ENCODE peak calls at places on chromosomes 16 and 17, in five cellular contexts. One of them, this sample, is unnamed. For H3K4me1, the result is how much of the 10 kb centered on the place peaks cover.

GRCh38 chr17:62703776-62704380 is 76.4 kb downstream of the MRC2 start:
- DNase-seq in transverse colon: peak
- DNase-seq in tibial nerve: peak
- DNase-seq in HAP-1: peak
- DNase-seq in pancreas: peak
- DNase-seq in this sample: peak

GRCh38 chr17:81426676-81427445 is 31.6 kb downstream of the BAHCC1 start:
- DNase-seq in HAP-1: no peak
- DNase-seq in tibial nerve: no peak
- DNase-seq in transverse colon: no peak
- DNase-seq in pancreas: no peak
- DNase-seq in this sample: no peak

GRCh38 chr17:37888881-37889280 is 35.3 kb upstream of the TBC1D3K start:
- DNase-seq in transverse colon: no peak
- DNase-seq in tibial nerve: no peak
- DNase-seq in HAP-1: no peak
- DNase-seq in pancreas: no peak
- DNase-seq in this sample: peak

GRCh38 chr16:69351309-69352027 is at the start of gene TMED6:
- DNase-seq in pancreas: peak
- DNase-seq in tibial nerve: no peak
- DNase-seq in transverse colon: peak
- DNase-seq in HAP-1: no peak
- DNase-seq in this sample: peak

GRCh38 chr17:58527949-58528348 is 13.5 kb upstream of the MTMR4 start:
- DNase-seq in tibial nerve: no peak
- DNase-seq in pancreas: no peak
- DNase-seq in HAP-1: no peak
- DNase-seq in transverse colon: no peak
- DNase-seq in this sample: no peak

GRCh38 chr17:42221886-42222745 is 27.8 kb upstream of the GHDC start:
- DNase-seq in pancreas: no peak
- DNase-seq in tibial nerve: no peak
- DNase-seq in transverse colon: peak
- DNase-seq in HAP-1: peak
- DNase-seq in this sample: peak

GRCh38 chr17:20191066-20191465 is 181.9 kb downstream of the SPECC1 start:
- DNase-seq in pancreas: no peak
- DNase-seq in HAP-1: no peak
- DNase-seq in transverse colon: no peak
- DNase-seq in tibial nerve: no peak
- DNase-seq in this sample: no peak

GRCh38 chr16:59886021-59886420 is 1151.9 kb upstream of the GOT2 start:
- DNase-seq in pancreas: no peak
- DNase-seq in transverse colon: no peak
- DNase-seq in tibial nerve: peak
- DNase-seq in HAP-1: no peak
- DNase-seq in this sample: no peak

GRCh38 chr16:31094088-31094423 is 541 bp downstream of the VKORC1 start:
- DNase-seq in pancreas: no peak
- DNase-seq in transverse colon: no peak
- DNase-seq in tibial nerve: no peak
- DNase-seq in HAP-1: no peak
- DNase-seq in this sample: no peak

GRCh38 chr17:5065227-5065744 is 13.0 kb upstream of the ZFP3 start:
- DNase-seq in HAP-1: no peak
- DNase-seq in transverse colon: no peak
- DNase-seq in pancreas: no peak
- DNase-seq in tibial nerve: no peak
- DNase-seq in this sample: no peak

GRCh38 chr17:47702391-47702995 is 8.5 kb downstream of the TBKBP1 start:
- DNase-seq in transverse colon: no peak
- DNase-seq in pancreas: no peak
- DNase-seq in tibial nerve: no peak
- DNase-seq in HAP-1: no peak
- DNase-seq in this sample: no peak

GRCh38 chr16:62602790-62603189 is 566.6 kb upstream of the CDH8 start:
- DNase-seq in tibial nerve: no peak
- DNase-seq in HAP-1: no peak
- DNase-seq in transverse colon: no peak
- DNase-seq in pancreas: no peak
- DNase-seq in this sample: no peak

GRCh38 chr16:48613061-48613957 is 3.3 kb upstream of the N4BP1 start:
- DNase-seq in pancreas: no peak
- DNase-seq in tibial nerve: no peak
- DNase-seq in HAP-1: no peak
- DNase-seq in transverse colon: peak
- DNase-seq in this sample: peak

GRCh38 chr17:48915459-48916282 is 7.5 kb downstream of the UBE2Z start:
- DNase-seq in HAP-1: no peak
- DNase-seq in tibial nerve: peak
- DNase-seq in pancreas: no peak
- DNase-seq in transverse colon: peak
- DNase-seq in this sample: peak

GRCh38 chr16:50539053-50539615 is 9.1 kb upstream of the NKD1 start:
- DNase-seq in pancreas: no peak
- DNase-seq in tibial nerve: no peak
- DNase-seq in transverse colon: no peak
- DNase-seq in HAP-1: no peak
- DNase-seq in this sample: no peak

GRCh38 chr16:66516172-66516807 is 33.6 kb downstream of the TK2 start:
- DNase-seq in tibial nerve: no peak
- DNase-seq in HAP-1: no peak
- DNase-seq in pancreas: no peak
- DNase-seq in transverse colon: no peak
- DNase-seq in this sample: no peak

GRCh38 chr17:60645918-60646523 is 31.6 kb upstream of the BCAS3 start:
- DNase-seq in HAP-1: peak
- DNase-seq in tibial nerve: no peak
- DNase-seq in transverse colon: no peak
- DNase-seq in pancreas: no peak
- DNase-seq in this sample: no peak

GRCh38 chr17:8628172-8628571 is 2.4 kb downstream of the MYH10 start:
- DNase-seq in HAP-1: no peak
- DNase-seq in transverse colon: no peak
- DNase-seq in pancreas: no peak
- DNase-seq in tibial nerve: no peak
- DNase-seq in this sample: no peak

GRCh38 chr17:67628580-67629013 is 89.1 kb upstream of the NOL11 start:
- DNase-seq in pancreas: peak
- DNase-seq in HAP-1: no peak
- DNase-seq in tibial nerve: no peak
- DNase-seq in transverse colon: no peak
- DNase-seq in this sample: no peak

GRCh38 chr17:40121191-40121885 is 433 bp upstream of the MSL1 start:
- DNase-seq in pancreas: no peak
- DNase-seq in HAP-1: no peak
- DNase-seq in tibial nerve: peak
- DNase-seq in transverse colon: peak
- DNase-seq in this sample: no peak

GRCh38 chr17:17819561-17819995 is 17.2 kb downstream of the SREBF1 start:
- DNase-seq in HAP-1: no peak
- DNase-seq in pancreas: peak
- DNase-seq in transverse colon: peak
- DNase-seq in tibial nerve: peak
- DNase-seq in this sample: no peak

GRCh38 chr17:74466111-74466784 is at the start of gene CD300A:
- DNase-seq in tibial nerve: no peak
- DNase-seq in HAP-1: no peak
- DNase-seq in pancreas: no peak
- DNase-seq in transverse colon: no peak
- DNase-seq in this sample: no peak

GRCh38 chr17:59837362-59838195 is 55.2 kb downstream of the TUBD1 start:
- DNase-seq in HAP-1: peak
- DNase-seq in pancreas: peak
- DNase-seq in transverse colon: peak
- DNase-seq in tibial nerve: peak
- DNase-seq in this sample: peak

GRCh38 chr16:25011891-25012499 is 3.2 kb downstream of the ARHGAP17 start:
- DNase-seq in transverse colon: no peak
- DNase-seq in HAP-1: no peak
- DNase-seq in pancreas: no peak
- DNase-seq in tibial nerve: no peak
- DNase-seq in this sample: no peak

GRCh38 chr16:9827062-9827752 is 355.0 kb downstream of the GRIN2A start:
- DNase-seq in transverse colon: no peak
- DNase-seq in tibial nerve: no peak
- DNase-seq in pancreas: no peak
- DNase-seq in HAP-1: no peak
- DNase-seq in this sample: no peak

GRCh38 chr17:19346351-19347255 is 15.9 kb downstream of the B9D1 start:
- DNase-seq in tibial nerve: peak
- DNase-seq in HAP-1: peak
- DNase-seq in pancreas: no peak
- DNase-seq in transverse colon: peak
- DNase-seq in this sample: peak

GRCh38 chr17:58300336-58300735 is 19.6 kb upstream of the MPO start:
- DNase-seq in pancreas: no peak
- DNase-seq in tibial nerve: no peak
- DNase-seq in HAP-1: no peak
- DNase-seq in transverse colon: no peak
- DNase-seq in this sample: no peak

GRCh38 chr16:84749815-84750214 is 50.0 kb downstream of the USP10 start:
- DNase-seq in pancreas: no peak
- DNase-seq in HAP-1: no peak
- DNase-seq in transverse colon: no peak
- DNase-seq in tibial nerve: no peak
- DNase-seq in this sample: no peak

GRCh38 chr17:54694287-54694887 is 206.3 kb upstream of the TOM1L1 start:
- DNase-seq in HAP-1: no peak
- DNase-seq in transverse colon: no peak
- DNase-seq in pancreas: no peak
- DNase-seq in tibial nerve: no peak
- DNase-seq in this sample: no peak

GRCh38 chr17:45264988-45265387 is 3.1 kb upstream of the SPATA32 start:
- DNase-seq in transverse colon: no peak
- DNase-seq in pancreas: no peak
- DNase-seq in tibial nerve: no peak
- DNase-seq in HAP-1: no peak
- DNase-seq in this sample: no peak

GRCh38 chr17:5585814-5586558 is 1.7 kb upstream of the NLRP1 start:
- DNase-seq in transverse colon: no peak
- DNase-seq in tibial nerve: no peak
- DNase-seq in pancreas: no peak
- DNase-seq in HAP-1: no peak
- DNase-seq in this sample: no peak

GRCh38 chr17:42081516-42082129 is 16.6 kb downstream of the ZNF385C start:
- DNase-seq in pancreas: no peak
- DNase-seq in tibial nerve: no peak
- DNase-seq in transverse colon: no peak
- DNase-seq in HAP-1: peak
- DNase-seq in this sample: no peak

GRCh38 chr17:14201087-14201486 is 35.6 kb downstream of the CDRT15 start:
- DNase-seq in HAP-1: no peak
- DNase-seq in transverse colon: peak
- DNase-seq in pancreas: no peak
- DNase-seq in tibial nerve: no peak
- DNase-seq in this sample: no peak

GRCh38 chr17:14202388-14203166 is 34.1 kb downstream of the CDRT15 start:
- DNase-seq in HAP-1: no peak
- DNase-seq in pancreas: no peak
- DNase-seq in tibial nerve: no peak
- DNase-seq in transverse colon: no peak
- DNase-seq in this sample: no peak

GRCh38 chr17:14201595-14201994 is 35.1 kb downstream of the CDRT15 start:
- DNase-seq in tibial nerve: no peak
- DNase-seq in pancreas: no peak
- DNase-seq in transverse colon: peak
- DNase-seq in HAP-1: no peak
- DNase-seq in this sample: no peak

GRCh38 chr17:14198575-14198974 is 38.1 kb downstream of the CDRT15 start:
- DNase-seq in HAP-1: no peak
- DNase-seq in pancreas: no peak
- DNase-seq in transverse colon: no peak
- DNase-seq in tibial nerve: no peak
- DNase-seq in this sample: no peak

DNA sequence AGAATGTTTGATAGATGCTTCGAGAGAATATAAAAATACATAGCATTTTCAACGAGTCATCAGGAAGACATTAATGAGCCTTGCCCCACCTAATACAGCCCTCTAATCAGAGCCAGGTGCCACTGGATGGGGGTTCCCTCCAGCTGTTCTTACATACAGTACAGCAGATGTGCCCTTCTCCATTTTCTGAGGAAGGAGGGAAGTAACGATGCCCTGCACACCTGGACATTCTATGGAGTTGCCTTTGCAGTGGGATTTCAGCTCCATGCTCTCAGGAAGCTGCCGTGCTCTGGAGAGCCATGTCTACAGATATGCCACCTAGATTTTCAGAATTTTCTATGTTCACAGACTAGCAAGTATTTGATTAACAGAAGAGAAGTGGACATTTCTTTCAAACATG is 36.3 kb downstream of the CDRT15 start:
- DNase-seq in HAP-1: no peak
- DNase-seq in transverse colon: no peak
- DNase-seq in tibial nerve: no peak
- DNase-seq in pancreas: no peak
- DNase-seq in this sample: no peak
- H3K4me1 ChIP-seq in HAP-1: under half
- H3K4me1 ChIP-seq in transverse colon: under half
- H3K4me1 ChIP-seq in tibial nerve: under half
- H3K4me1 ChIP-seq in pancreas: under half
- H3K4me1 ChIP-seq in this sample: under half

GRCh38 chr16:78742501-78743283 is 643.2 kb downstream of the WWOX start:
- DNase-seq in tibial nerve: no peak
- DNase-seq in transverse colon: peak
- DNase-seq in HAP-1: no peak
- DNase-seq in pancreas: no peak
- DNase-seq in this sample: no peak
- H3K4me1 ChIP-seq in tibial nerve: under half
- H3K4me1 ChIP-seq in transverse colon: under half
- H3K4me1 ChIP-seq in HAP-1: under half
- H3K4me1 ChIP-seq in pancreas: under half
- H3K4me1 ChIP-seq in this sample: under half

DNA sequence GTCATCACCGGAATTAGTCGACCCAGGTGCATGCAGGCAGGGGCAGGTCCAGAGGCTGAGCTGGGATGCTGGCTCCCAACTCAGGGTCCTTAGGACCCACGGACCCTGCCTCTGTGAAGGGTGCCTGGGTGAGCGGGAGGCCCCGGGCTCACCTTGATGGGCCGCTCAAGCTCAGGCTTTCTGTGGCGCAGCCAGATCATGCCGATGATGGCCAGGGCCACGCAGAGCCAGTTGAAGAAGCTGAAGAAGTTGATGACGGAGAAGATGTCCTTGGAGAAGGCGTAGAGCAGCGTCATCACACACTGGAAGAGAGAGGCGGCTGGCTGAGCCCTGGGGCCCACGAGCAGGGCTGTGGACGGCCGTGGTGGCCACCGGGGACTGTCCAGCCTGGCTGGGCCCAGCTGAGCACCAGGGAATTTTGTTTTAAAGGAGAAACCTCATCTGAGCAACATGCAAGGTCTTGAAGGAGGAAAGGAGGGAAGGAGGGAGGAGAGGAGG is 32.9 kb downstream of the SLC7A5 start:
- DNase-seq in HAP-1: no peak
- DNase-seq in pancreas: no peak
- DNase-seq in tibial nerve: no peak
- DNase-seq in transverse colon: no peak
- DNase-seq in this sample: no peak
- H3K4me1 ChIP-seq in HAP-1: under half
- H3K4me1 ChIP-seq in pancreas: under half
- H3K4me1 ChIP-seq in tibial nerve: under half
- H3K4me1 ChIP-seq in transverse colon: under half
- H3K4me1 ChIP-seq in this sample: under half

GRCh38 chr17:78870621-78871020 is 30.0 kb upstream of the USP36 start:
- DNase-seq in HAP-1: no peak
- DNase-seq in tibial nerve: no peak
- DNase-seq in transverse colon: no peak
- DNase-seq in pancreas: no peak
- DNase-seq in this sample: no peak
- H3K4me1 ChIP-seq in HAP-1: under half
- H3K4me1 ChIP-seq in tibial nerve: under half
- H3K4me1 ChIP-seq in transverse colon: under half
- H3K4me1 ChIP-seq in pancreas: under half
- H3K4me1 ChIP-seq in this sample: under half

This sample was measured in Caco-2.